ENCODE peak calls at places on chromosomes 16 and 17, in six cellular contexts. One of them, this sample, is unnamed.
A peak's percentile ranks its signal among the peaks of the same experiment; 100 is the strongest.

GRCh38 chr17:33401253-33401652 is 108.2 kb upstream of the ASIC2 start:
- DNase-seq in K562: no peak
- DNase-seq in HEK293T: no peak
- DNase-seq in HepG2: no peak
- DNase-seq in GM12878: no peak
- DNase-seq in A549: no peak
- DNase-seq in this sample: no peak

GRCh38 chr16:26993988-26994387 is 72.7 kb upstream of the C16orf82 start:
- DNase-seq in HepG2: no peak
- DNase-seq in HEK293T: no peak
- DNase-seq in A549: no peak
- DNase-seq in K562: no peak
- DNase-seq in GM12878: no peak
- DNase-seq in this sample: peak; percentile 60

GRCh38 chr17:42531455-42532354 is 4.3 kb upstream of the NAGLU start:
- DNase-seq in K562: peak; percentile 64
- DNase-seq in HepG2: peak; percentile 70
- DNase-seq in GM12878: no peak
- DNase-seq in HEK293T: peak; percentile 60
- DNase-seq in A549: no peak
- DNase-seq in this sample: peak; percentile 34

GRCh38 chr17:73458191-73458590 is 146.4 kb upstream of the CDC42EP4 start:
- DNase-seq in K562: no peak
- DNase-seq in HEK293T: no peak
- DNase-seq in HepG2: no peak
- DNase-seq in GM12878: no peak
- DNase-seq in A549: no peak
- DNase-seq in this sample: no peak

GRCh38 chr16:22659933-22660332 is 149.2 kb downstream of the NPIPB5 start:
- DNase-seq in K562: no peak
- DNase-seq in HepG2: no peak
- DNase-seq in GM12878: no peak
- DNase-seq in HEK293T: no peak
- DNase-seq in A549: no peak
- DNase-seq in this sample: no peak

GRCh38 chr17:148757-149156 is 11.4 kb downstream of the SCGB1C2 start:
- DNase-seq in GM12878: no peak
- DNase-seq in HEK293T: no peak
- DNase-seq in A549: no peak
- DNase-seq in K562: no peak
- DNase-seq in HepG2: no peak
- DNase-seq in this sample: no peak

GRCh38 chr17:70144260-70144846 is 25.0 kb upstream of the KCNJ2 start:
- DNase-seq in K562: no peak
- DNase-seq in HEK293T: no peak
- DNase-seq in HepG2: peak; percentile 15
- DNase-seq in A549: peak; percentile 15
- DNase-seq in GM12878: no peak
- DNase-seq in this sample: peak; percentile 54

GRCh38 chr17:67482784-67483183 is 105.7 kb downstream of the PITPNC1 start:
- DNase-seq in A549: no peak
- DNase-seq in K562: no peak
- DNase-seq in GM12878: no peak
- DNase-seq in HEK293T: no peak
- DNase-seq in HepG2: no peak
- DNase-seq in this sample: no peak

GRCh38 chr16:19974607-19975006 is 90.0 kb upstream of the GPRC5B start:
- DNase-seq in K562: no peak
- DNase-seq in HepG2: no peak
- DNase-seq in HEK293T: no peak
- DNase-seq in A549: no peak
- DNase-seq in GM12878: no peak
- DNase-seq in this sample: no peak

GRCh38 chr16:57131351-57131970 is 39.1 kb downstream of the CPNE2 start:
- DNase-seq in HEK293T: no peak
- DNase-seq in HepG2: no peak
- DNase-seq in A549: no peak
- DNase-seq in K562: no peak
- DNase-seq in GM12878: no peak
- DNase-seq in this sample: no peak

GRCh38 chr16:81645303-81645702 is 133.8 kb upstream of the PLCG2 start:
- DNase-seq in HepG2: no peak
- DNase-seq in K562: no peak
- DNase-seq in HEK293T: no peak
- DNase-seq in A549: no peak
- DNase-seq in GM12878: no peak
- DNase-seq in this sample: peak; percentile 85

GRCh38 chr17:81549826-81550225 is 2.3 kb downstream of the FAAP100 start:
- DNase-seq in HEK293T: no peak
- DNase-seq in HepG2: no peak
- DNase-seq in A549: no peak
- DNase-seq in GM12878: no peak
- DNase-seq in K562: no peak
- DNase-seq in this sample: no peak

GRCh38 chr16:77987772-77988171 is 34.6 kb upstream of the CLEC3A start:
- DNase-seq in A549: no peak
- DNase-seq in GM12878: no peak
- DNase-seq in HepG2: no peak
- DNase-seq in K562: no peak
- DNase-seq in HEK293T: no peak
- DNase-seq in this sample: no peak

GRCh38 chr17:19541445-19541844 is 7.8 kb downstream of the SLC47A1 start:
- DNase-seq in HEK293T: no peak
- DNase-seq in A549: no peak
- DNase-seq in GM12878: no peak
- DNase-seq in K562: no peak
- DNase-seq in HepG2: no peak
- DNase-seq in this sample: no peak

GRCh38 chr17:10415161-10415560 is 6.6 kb downstream of the MYH8 start:
- DNase-seq in HepG2: no peak
- DNase-seq in A549: no peak
- DNase-seq in GM12878: no peak
- DNase-seq in HEK293T: no peak
- DNase-seq in K562: no peak
- DNase-seq in this sample: no peak

GRCh38 chr16:15604460-15605390 is 38.2 kb downstream of the MARF1 start:
- DNase-seq in HepG2: no peak
- DNase-seq in K562: no peak
- DNase-seq in GM12878: no peak
- DNase-seq in A549: no peak
- DNase-seq in HEK293T: no peak
- DNase-seq in this sample: no peak

GRCh38 chr17:40158438-40158837 is 18.1 kb downstream of the CASC3 start:
- DNase-seq in K562: no peak
- DNase-seq in A549: no peak
- DNase-seq in HEK293T: no peak
- DNase-seq in GM12878: no peak
- DNase-seq in HepG2: no peak
- DNase-seq in this sample: no peak

GRCh38 chr16:50592996-50593395 is 44.8 kb downstream of the NKD1 start:
- DNase-seq in HepG2: no peak
- DNase-seq in A549: no peak
- DNase-seq in HEK293T: no peak
- DNase-seq in GM12878: no peak
- DNase-seq in K562: no peak
- DNase-seq in this sample: no peak

GRCh38 chr16:35102780-35103403 is 1643.5 kb downstream of the TP53TG3F start:
- DNase-seq in K562: peak; percentile 26
- DNase-seq in HepG2: peak; percentile 3
- DNase-seq in A549: no peak
- DNase-seq in GM12878: no peak
- DNase-seq in HEK293T: peak; percentile 11
- DNase-seq in this sample: no peak

GRCh38 chr17:72539981-72540897 is 419.4 kb downstream of the SOX9 start:
- DNase-seq in HepG2: peak; percentile 66
- DNase-seq in K562: peak; percentile 84
- DNase-seq in A549: peak; percentile 86
- DNase-seq in GM12878: no peak
- DNase-seq in HEK293T: peak; percentile 91
- DNase-seq in this sample: peak; percentile 61

GRCh38 chr16:79599256-79599836 is 1.2 kb downstream of the MAF start:
- DNase-seq in K562: no peak
- DNase-seq in HepG2: no peak
- DNase-seq in GM12878: no peak
- DNase-seq in HEK293T: no peak
- DNase-seq in A549: peak; percentile 16
- DNase-seq in this sample: no peak

GRCh38 chr17:28469376-28469775 is 4.1 kb upstream of the SLC13A2 start:
- DNase-seq in K562: no peak
- DNase-seq in HEK293T: no peak
- DNase-seq in GM12878: no peak
- DNase-seq in HepG2: no peak
- DNase-seq in A549: no peak
- DNase-seq in this sample: no peak

GRCh38 chr17:44005865-44006580 is 1.6 kb downstream of the NAGS start:
- DNase-seq in GM12878: no peak
- DNase-seq in A549: no peak
- DNase-seq in K562: no peak
- DNase-seq in HepG2: no peak
- DNase-seq in HEK293T: no peak
- DNase-seq in this sample: no peak

GRCh38 chr17:77475012-77475976 is 334.5 kb downstream of the SEC14L1 start:
- DNase-seq in HEK293T: no peak
- DNase-seq in K562: no peak
- DNase-seq in HepG2: no peak
- DNase-seq in GM12878: no peak
- DNase-seq in A549: no peak
- DNase-seq in this sample: peak; percentile 95

GRCh38 chr16:31138621-31139578 is 3.4 kb upstream of the PRSS8 start:
- DNase-seq in GM12878: no peak
- DNase-seq in K562: no peak
- DNase-seq in HepG2: peak; percentile 41
- DNase-seq in A549: peak; percentile 76
- DNase-seq in HEK293T: no peak
- DNase-seq in this sample: peak; percentile 70

GRCh38 chr17:17469996-17470395 is 6.8 kb upstream of the MED9 start:
- DNase-seq in K562: no peak
- DNase-seq in GM12878: no peak
- DNase-seq in A549: no peak
- DNase-seq in HEK293T: no peak
- DNase-seq in HepG2: no peak
- DNase-seq in this sample: no peak

GRCh38 chr17:76276461-76277299 is 11.5 kb downstream of the UBALD2 start:
- DNase-seq in A549: no peak
- DNase-seq in HepG2: no peak
- DNase-seq in K562: no peak
- DNase-seq in GM12878: no peak
- DNase-seq in HEK293T: no peak
- DNase-seq in this sample: peak; percentile 31

DNA sequence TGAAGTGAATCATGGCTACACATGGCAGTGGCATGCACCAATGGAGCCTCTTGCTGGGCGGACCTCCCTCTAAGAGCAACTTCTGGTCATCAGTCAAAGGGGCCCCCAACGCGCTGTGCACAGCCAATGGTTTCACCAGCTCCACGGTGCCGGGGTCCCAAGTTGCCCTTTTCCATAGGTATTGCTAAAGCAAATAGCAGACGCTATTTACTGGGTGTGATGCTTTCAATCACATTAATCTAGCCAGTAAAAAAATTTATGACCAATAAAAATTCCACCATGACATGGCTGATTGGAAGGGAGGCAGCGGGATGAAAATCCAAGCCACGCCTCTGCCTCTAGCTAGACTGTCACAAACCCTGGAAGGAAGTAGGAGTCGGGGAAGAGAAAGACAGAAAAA is 680.3 kb upstream of the SOX9 start:
- DNase-seq in A549: no peak
- DNase-seq in HepG2: no peak
- DNase-seq in GM12878: no peak
- DNase-seq in HEK293T: peak; percentile 35
- DNase-seq in K562: no peak
- DNase-seq in this sample: peak; percentile 15
- TF ChIP-seq BHLHE40 in A549: no peak
- TF ChIP-seq BHLHE40 in HepG2: no peak
- TF ChIP-seq BHLHE40 in GM12878: no peak
- TF ChIP-seq BHLHE40 in HEK293T: no peak
- TF ChIP-seq BHLHE40 in K562: no peak
- TF ChIP-seq BHLHE40 in this sample: no peak

GRCh38 chr16:4653981-4654380 is 29.4 kb downstream of the MGRN1 start:
- DNase-seq in HEK293T: no peak
- DNase-seq in K562: no peak
- DNase-seq in GM12878: no peak
- DNase-seq in A549: peak; percentile 44
- DNase-seq in HepG2: peak; percentile 27
- DNase-seq in this sample: no peak
- TF ChIP-seq BHLHE40 in HEK293T: no peak
- TF ChIP-seq BHLHE40 in K562: no peak
- TF ChIP-seq BHLHE40 in GM12878: no peak
- TF ChIP-seq BHLHE40 in A549: no peak
- TF ChIP-seq BHLHE40 in HepG2: no peak
- TF ChIP-seq BHLHE40 in this sample: no peak

DNA sequence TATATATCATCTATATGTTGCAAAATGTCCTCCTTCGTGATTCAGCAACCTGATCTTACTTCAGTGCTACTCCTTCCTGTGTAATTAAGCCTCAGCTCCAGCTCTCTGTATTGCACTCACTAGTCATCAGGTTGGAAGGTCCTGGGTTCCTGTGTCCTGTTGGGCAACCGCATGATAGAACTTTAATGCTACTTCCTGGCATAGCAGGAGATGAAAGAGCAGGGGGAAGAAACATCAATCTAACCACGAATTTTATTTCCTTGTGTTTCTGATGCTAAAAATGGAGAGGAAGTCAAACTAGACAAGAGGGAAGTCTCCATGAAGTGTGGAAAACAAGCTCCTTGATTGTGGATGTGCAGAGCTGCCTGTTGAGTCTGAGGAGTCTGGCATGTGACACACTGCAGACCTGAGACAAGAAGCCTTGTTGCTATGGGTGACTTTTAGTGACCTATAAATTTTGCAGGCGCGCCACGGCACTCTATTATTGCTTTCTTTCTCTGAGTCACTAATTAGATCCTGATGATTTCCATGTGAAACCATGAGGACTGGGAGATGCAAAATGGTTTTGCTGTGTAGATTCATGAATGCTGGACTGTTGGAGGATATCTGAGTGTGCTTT is 25.6 kb downstream of the IGSF6 start:
- DNase-seq in HEK293T: no peak
- DNase-seq in A549: no peak
- DNase-seq in GM12878: no peak
- DNase-seq in HepG2: peak; percentile 83
- DNase-seq in K562: no peak
- DNase-seq in this sample: peak; percentile 88
- TF ChIP-seq BHLHE40 in HEK293T: no peak
- TF ChIP-seq BHLHE40 in A549: no peak
- TF ChIP-seq BHLHE40 in GM12878: no peak
- TF ChIP-seq BHLHE40 in HepG2: no peak
- TF ChIP-seq BHLHE40 in K562: no peak
- TF ChIP-seq BHLHE40 in this sample: no peak

DNA sequence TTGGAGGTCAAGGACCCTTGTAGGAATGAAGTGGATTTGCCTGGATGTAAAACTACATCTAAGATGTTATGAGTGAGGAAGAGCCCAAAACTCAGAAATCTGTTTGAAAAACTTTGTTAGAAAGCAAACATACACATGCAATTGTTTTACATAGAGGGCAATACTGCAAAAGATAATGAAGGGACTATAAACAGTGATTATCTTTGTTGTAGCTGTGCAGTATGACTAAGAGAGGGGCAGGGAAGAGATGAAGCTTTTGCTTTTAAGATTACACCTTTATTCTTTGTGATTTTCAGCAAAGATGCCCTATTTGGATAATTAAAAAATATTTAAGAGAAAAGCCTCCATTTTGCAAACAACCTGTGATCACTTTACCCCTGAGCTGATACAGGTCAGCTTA is 839.9 kb upstream of the RBFOX1 start:
- DNase-seq in GM12878: no peak
- DNase-seq in K562: no peak
- DNase-seq in HepG2: no peak
- DNase-seq in HEK293T: no peak
- DNase-seq in A549: no peak
- DNase-seq in this sample: no peak
- TF ChIP-seq BHLHE40 in GM12878: no peak
- TF ChIP-seq BHLHE40 in K562: no peak
- TF ChIP-seq BHLHE40 in HepG2: no peak
- TF ChIP-seq BHLHE40 in HEK293T: no peak
- TF ChIP-seq BHLHE40 in A549: no peak
- TF ChIP-seq BHLHE40 in this sample: no peak

This sample was measured in IMR-90.